ENCODE peak calls at places on chromosomes 6 and 20, in four cellular contexts. O is NCI-H1092 treated with DMSO at 0.1 percent for 48 hours; L is activated naive CD4-positive, alpha-beta T cell; J is HT1080. M is an unnamed sample.

GRCh38 chr6:163888030-163888819 is 473.7 kb downstream of the QKI start:
- DNase-seq in O (no peak), L (no peak), J (no peak), M (no peak)

GRCh38 chr6:31548423-31548873 is 1.0 kb downstream of the NFKBIL1 start:
- DNase-seq in O (no peak), L (no peak), J (no peak), M (no peak)

GRCh38 chr20:63737940-63738686 is 1.5 kb upstream of the SLC2A4RG start:
- DNase-seq in O (no peak), L (no peak), J (no peak), M (no peak)

GRCh38 chr6:165725201-165725600 is 62.2 kb upstream of the PDE10A start:
- DNase-seq in O (no peak), L (no peak), J (no peak), M (no peak)

GRCh38 chr20:35014537-35014936 is 58.9 kb downstream of the MYH7B start:
- DNase-seq in O (no peak), L (no peak), J (no peak), M (no peak)

GRCh38 chr6:167396659-167397490 is 72.0 kb downstream of the TTLL2 start:
- DNase-seq in O (no peak), L (no peak), J (no peak), M (no peak)

GRCh38 chr6:142374965-142375733 is 73.3 kb downstream of the ADGRG6 start:
- DNase-seq in O (no peak), L (no peak), J (peak; percentile 86), M (no peak)

GRCh38 chr20:37827605-37828004 is 75.3 kb upstream of the VSTM2L start:
- DNase-seq in O (no peak), L (no peak), J (no peak), M (no peak)

GRCh38 chr6:159616456-159616855 is 76.6 kb downstream of the SOD2 start:
- DNase-seq in O (no peak), L (no peak), J (no peak), M (no peak)

GRCh38 chr6:146865756-146866266 is 267.0 kb downstream of the ADGB start:
- DNase-seq in O (no peak), L (no peak), J (no peak), M (no peak)

GRCh38 chr6:84685983-84686584 is 78.3 kb downstream of the TBX18 start:
- DNase-seq in O (no peak), L (no peak), J (peak; percentile 14), M (no peak)

GRCh38 chr20:58544891-58545290 is 29.7 kb upstream of the APCDD1L start:
- DNase-seq in O (no peak), L (no peak), J (no peak), M (no peak)

GRCh38 chr6:107115695-107116327 is 496 bp upstream of the BEND3 start:
- DNase-seq in O (peak; percentile 80), L (no peak), J (peak; percentile 42), M (no peak)

GRCh38 chr6:63476302-63476701 is 96.0 kb upstream of the LOC128125822 start:
- DNase-seq in O (no peak), L (no peak), J (peak; percentile 5), M (no peak)

GRCh38 chr20:64050261-64051032 is 1.0 kb upstream of the SOX18 start:
- DNase-seq in O (no peak), L (no peak), J (no peak), M (no peak)

GRCh38 chr20:699811-700338 is 24.3 kb upstream of the SCRT2 start:
- DNase-seq in O (no peak), L (no peak), J (no peak), M (no peak)

GRCh38 chr6:34412054-34412453 is 13.8 kb downstream of the RPS10 start:
- DNase-seq in O (no peak), L (no peak), J (no peak), M (peak; percentile 18)

GRCh38 chr20:24673678-24674570 is 204.5 kb downstream of the SYNDIG1 start:
- DNase-seq in O (no peak), L (no peak), J (peak; percentile 71), M (peak; percentile 79)

GRCh38 chr6:63644668-63645326 is 9.2 kb downstream of the PHF3 start:
- DNase-seq in O (peak; percentile 4), L (no peak), J (peak; percentile 48), M (peak; percentile 59)

GRCh38 chr6:39576556-39577303 is 148.5 kb downstream of the KIF6 start:
- DNase-seq in O (no peak), L (no peak), J (no peak), M (no peak)

GRCh38 chr6:75409928-75410327 is 83.7 kb downstream of the FILIP1 start:
- DNase-seq in O (no peak), L (no peak), J (peak; percentile 89), M (no peak)

GRCh38 chr6:37134622-37135191 is 35.2 kb upstream of the PIM1 start:
- DNase-seq in O (no peak), L (no peak), J (peak; percentile 97), M (no peak)

GRCh38 chr6:30684386-30685156 is 1.9 kb downstream of the PPP1R18 start:
- DNase-seq in O (no peak), L (no peak), J (peak; percentile 44), M (peak; percentile 88)

GRCh38 chr20:52432740-52433139 is 241.2 kb upstream of the ZFP64 start:
- DNase-seq in O (no peak), L (no peak), J (no peak), M (no peak)

GRCh38 chr20:23528867-23529431 is 38.0 kb downstream of the CST8 start:
- DNase-seq in O (no peak), L (no peak), J (peak; percentile 91), M (peak; percentile 18)

GRCh38 chr6:16092140-16092539 is 36.7 kb upstream of the MYLIP start:
- DNase-seq in O (no peak), L (no peak), J (peak; percentile 13), M (no peak)

GRCh38 chr6:79796197-79796596 is 151.2 kb downstream of the ELOVL4 start:
- DNase-seq in O (no peak), L (no peak), J (no peak), M (no peak)

GRCh38 chr6:101597711-101598110 is 204.2 kb downstream of the GRIK2 start:
- DNase-seq in O (no peak), L (no peak), J (peak; percentile 61), M (no peak)

GRCh38 chr6:67450641-67451040 is 1184.4 kb upstream of the ADGRB3 start:
- DNase-seq in O (no peak), L (no peak), J (no peak), M (no peak)

GRCh38 chr6:9062581-9062980 is 627.2 kb upstream of the SLC35B3 start:
- DNase-seq in O (no peak), L (no peak), J (no peak), M (no peak)

GRCh38 chr20:31985152-31985551 is 17.2 kb downstream of the XKR7 start:
- DNase-seq in O (no peak), L (no peak), J (no peak), M (no peak)

GRCh38 chr20:45467861-45468260 is 1.7 kb upstream of the WFDC2 start:
- DNase-seq in O (peak; percentile 81), L (no peak), J (no peak), M (no peak)

GRCh38 chr20:51569815-51570741 is 27.6 kb upstream of the NFATC2 start:
- DNase-seq in O (no peak), L (no peak), J (no peak), M (no peak)

GRCh38 chr6:55399331-55399730 is 72.1 kb downstream of the GFRAL start:
- DNase-seq in O (no peak), L (no peak), J (no peak), M (no peak)

GRCh38 chr6:84453499-84453898 is 226.1 kb upstream of the CEP162 start:
- DNase-seq in O (no peak), L (no peak), J (no peak), M (no peak)

GRCh38 chr20:50561379-50562078 is 51.3 kb downstream of the PTPN1 start:
- DNase-seq in O (no peak), L (no peak), J (peak; percentile 94), M (no peak)

GRCh38 chr6:157800420-157801237 is 22.4 kb upstream of the SNX9 start:
- DNase-seq in O (no peak), L (no peak), J (peak; percentile 47), M (no peak)

GRCh38 chr6:25942561-25943147 is 12.2 kb upstream of the SLC17A2 start:
- DNase-seq in O (peak; percentile 29), L (no peak), J (peak; percentile 37), M (no peak)

GRCh38 chr20:20741067-20742045 is 28.9 kb upstream of the RALGAPA2 start:
- DNase-seq in O (peak; percentile 80), L (no peak), J (no peak), M (no peak)